ENCODE peak calls at places on chromosomes 16 and 17, in nine cellular contexts. One of them, this sample, is unnamed.

GRCh38 chr16:24188143-24188542 is 68.0 kb upstream of the CACNG3 start:
- DNase-seq in neural progenitor cell: no peak
- DNase-seq in SK-N-SH: peak; percentile 71
- DNase-seq in tibial artery: no peak
- DNase-seq in fibroblast of lung: no peak
- DNase-seq in mammary epithelial cell: no peak
- DNase-seq in right lobe of liver: no peak
- DNase-seq in naive thymus-derived CD4-positive, alpha-beta T cell: no peak
- DNase-seq in BE2C: no peak
- DNase-seq in this sample: no peak

GRCh38 chr17:70968302-70968701 is 799.0 kb downstream of the KCNJ2 start:
- DNase-seq in neural progenitor cell: no peak
- DNase-seq in SK-N-SH: no peak
- DNase-seq in tibial artery: no peak
- DNase-seq in fibroblast of lung: peak; percentile 72
- DNase-seq in mammary epithelial cell: no peak
- DNase-seq in right lobe of liver: no peak
- DNase-seq in naive thymus-derived CD4-positive, alpha-beta T cell: no peak
- DNase-seq in BE2C: no peak
- DNase-seq in this sample: no peak

GRCh38 chr16:11099672-11100195 is 155.4 kb downstream of the CLEC16A start:
- DNase-seq in neural progenitor cell: no peak
- DNase-seq in SK-N-SH: no peak
- DNase-seq in tibial artery: no peak
- DNase-seq in fibroblast of lung: no peak
- DNase-seq in mammary epithelial cell: no peak
- DNase-seq in right lobe of liver: no peak
- DNase-seq in naive thymus-derived CD4-positive, alpha-beta T cell: no peak
- DNase-seq in BE2C: no peak
- DNase-seq in this sample: no peak

GRCh38 chr16:19753815-19754643 is 36.0 kb downstream of the IQCK start:
- DNase-seq in neural progenitor cell: no peak
- DNase-seq in SK-N-SH: no peak
- DNase-seq in tibial artery: no peak
- DNase-seq in fibroblast of lung: peak; percentile 93
- DNase-seq in mammary epithelial cell: no peak
- DNase-seq in right lobe of liver: no peak
- DNase-seq in naive thymus-derived CD4-positive, alpha-beta T cell: no peak
- DNase-seq in BE2C: no peak
- DNase-seq in this sample: peak; percentile 86

GRCh38 chr17:58329035-58329807 is 626 bp upstream of the TSPOAP1 start:
- DNase-seq in neural progenitor cell: peak; percentile 46
- DNase-seq in SK-N-SH: peak; percentile 73
- DNase-seq in tibial artery: no peak
- DNase-seq in fibroblast of lung: no peak
- DNase-seq in mammary epithelial cell: no peak
- DNase-seq in right lobe of liver: peak; percentile 47
- DNase-seq in naive thymus-derived CD4-positive, alpha-beta T cell: peak; percentile 69
- DNase-seq in BE2C: no peak
- DNase-seq in this sample: no peak

GRCh38 chr16:71360378-71360777 is 1.9 kb downstream of the CALB2 start:
- DNase-seq in neural progenitor cell: no peak
- DNase-seq in SK-N-SH: no peak
- DNase-seq in tibial artery: no peak
- DNase-seq in fibroblast of lung: peak; percentile 97
- DNase-seq in mammary epithelial cell: peak; percentile 91
- DNase-seq in right lobe of liver: no peak
- DNase-seq in naive thymus-derived CD4-positive, alpha-beta T cell: no peak
- DNase-seq in BE2C: no peak
- DNase-seq in this sample: peak; percentile 95

GRCh38 chr17:2867441-2868424 is 71.5 kb downstream of the RAP1GAP2 start:
- DNase-seq in neural progenitor cell: peak; percentile 72
- DNase-seq in SK-N-SH: no peak
- DNase-seq in tibial artery: no peak
- DNase-seq in fibroblast of lung: peak; percentile 69
- DNase-seq in mammary epithelial cell: peak; percentile 29
- DNase-seq in right lobe of liver: no peak
- DNase-seq in naive thymus-derived CD4-positive, alpha-beta T cell: no peak
- DNase-seq in BE2C: no peak
- DNase-seq in this sample: peak; percentile 65

GRCh38 chr17:40548982-40549680 is 16.1 kb downstream of the CCR7 start:
- DNase-seq in neural progenitor cell: no peak
- DNase-seq in SK-N-SH: peak; percentile 47
- DNase-seq in tibial artery: peak; percentile 88
- DNase-seq in fibroblast of lung: peak; percentile 86
- DNase-seq in mammary epithelial cell: peak; percentile 44
- DNase-seq in right lobe of liver: peak; percentile 70
- DNase-seq in naive thymus-derived CD4-positive, alpha-beta T cell: no peak
- DNase-seq in BE2C: peak; percentile 13
- DNase-seq in this sample: no peak

GRCh38 chr17:70677783-70678647 is 508.7 kb downstream of the KCNJ2 start:
- DNase-seq in neural progenitor cell: peak; percentile 33
- DNase-seq in SK-N-SH: no peak
- DNase-seq in tibial artery: no peak
- DNase-seq in fibroblast of lung: no peak
- DNase-seq in mammary epithelial cell: no peak
- DNase-seq in right lobe of liver: peak; percentile 33
- DNase-seq in naive thymus-derived CD4-positive, alpha-beta T cell: no peak
- DNase-seq in BE2C: no peak
- DNase-seq in this sample: no peak

GRCh38 chr16:57708168-57708567 is 13.6 kb downstream of the DRC7 start:
- DNase-seq in neural progenitor cell: no peak
- DNase-seq in SK-N-SH: no peak
- DNase-seq in tibial artery: no peak
- DNase-seq in fibroblast of lung: no peak
- DNase-seq in mammary epithelial cell: no peak
- DNase-seq in right lobe of liver: no peak
- DNase-seq in naive thymus-derived CD4-positive, alpha-beta T cell: no peak
- DNase-seq in BE2C: no peak
- DNase-seq in this sample: no peak

GRCh38 chr16:48720266-48720665 is 110.3 kb upstream of the N4BP1 start:
- DNase-seq in neural progenitor cell: peak; percentile 87
- DNase-seq in SK-N-SH: no peak
- DNase-seq in tibial artery: no peak
- DNase-seq in fibroblast of lung: no peak
- DNase-seq in mammary epithelial cell: peak; percentile 19
- DNase-seq in right lobe of liver: no peak
- DNase-seq in naive thymus-derived CD4-positive, alpha-beta T cell: no peak
- DNase-seq in BE2C: no peak
- DNase-seq in this sample: no peak

GRCh38 chr17:52157603-52158449 is 688 bp downstream of the CA10 start:
- DNase-seq in neural progenitor cell: peak; percentile 55
- DNase-seq in SK-N-SH: peak; percentile 64
- DNase-seq in tibial artery: no peak
- DNase-seq in fibroblast of lung: no peak
- DNase-seq in mammary epithelial cell: no peak
- DNase-seq in right lobe of liver: peak; percentile 16
- DNase-seq in naive thymus-derived CD4-positive, alpha-beta T cell: no peak
- DNase-seq in BE2C: peak; percentile 43
- DNase-seq in this sample: no peak

GRCh38 chr17:80000955-80001354 is 34.7 kb downstream of the TBC1D16 start:
- DNase-seq in neural progenitor cell: no peak
- DNase-seq in SK-N-SH: no peak
- DNase-seq in tibial artery: no peak
- DNase-seq in fibroblast of lung: no peak
- DNase-seq in mammary epithelial cell: no peak
- DNase-seq in right lobe of liver: no peak
- DNase-seq in naive thymus-derived CD4-positive, alpha-beta T cell: no peak
- DNase-seq in BE2C: no peak
- DNase-seq in this sample: no peak

GRCh38 chr17:696412-696811 is 18.2 kb downstream of the VPS53 start:
- DNase-seq in neural progenitor cell: no peak
- DNase-seq in SK-N-SH: peak; percentile 27
- DNase-seq in tibial artery: no peak
- DNase-seq in fibroblast of lung: no peak
- DNase-seq in mammary epithelial cell: no peak
- DNase-seq in right lobe of liver: no peak
- DNase-seq in naive thymus-derived CD4-positive, alpha-beta T cell: no peak
- DNase-seq in BE2C: no peak
- DNase-seq in this sample: no peak

GRCh38 chr16:24309222-24309905 is 53.2 kb downstream of the CACNG3 start:
- DNase-seq in neural progenitor cell: peak; percentile 13
- DNase-seq in SK-N-SH: no peak
- DNase-seq in tibial artery: no peak
- DNase-seq in fibroblast of lung: peak; percentile 67
- DNase-seq in mammary epithelial cell: peak; percentile 44
- DNase-seq in right lobe of liver: peak; percentile 27
- DNase-seq in naive thymus-derived CD4-positive, alpha-beta T cell: no peak
- DNase-seq in BE2C: peak; percentile 10
- DNase-seq in this sample: peak; percentile 33

GRCh38 chr16:28491080-28491969 is 549 bp downstream of the CLN3 start:
- DNase-seq in neural progenitor cell: peak; percentile 64
- DNase-seq in SK-N-SH: peak; percentile 68
- DNase-seq in tibial artery: peak; percentile 75
- DNase-seq in fibroblast of lung: no peak
- DNase-seq in mammary epithelial cell: peak; percentile 61
- DNase-seq in right lobe of liver: peak; percentile 53
- DNase-seq in naive thymus-derived CD4-positive, alpha-beta T cell: no peak
- DNase-seq in BE2C: peak; percentile 33
- DNase-seq in this sample: peak; percentile 52
- H3K4me1 ChIP-seq in neural progenitor cell: no peaks in the 10 kb centered on the region
- H3K4me1 ChIP-seq in SK-N-SH: no peaks in the 10 kb centered on the region
- H3K4me1 ChIP-seq in tibial artery: no peaks in the 10 kb centered on the region
- H3K4me1 ChIP-seq in fibroblast of lung: no peaks in the 10 kb centered on the region
- H3K4me1 ChIP-seq in mammary epithelial cell: peaks cover 7% of the 10 kb centered on the region
- H3K4me1 ChIP-seq in right lobe of liver: peaks cover 10% of the 10 kb centered on the region
- H3K4me1 ChIP-seq in naive thymus-derived CD4-positive, alpha-beta T cell: peaks cover 31% of the 10 kb centered on the region
- H3K4me1 ChIP-seq in BE2C: no peaks in the 10 kb centered on the region
- H3K4me1 ChIP-seq in this sample: no peaks in the 10 kb centered on the region

GRCh38 chr16:87178177-87178863 is 138.9 kb downstream of the C16orf95 start:
- DNase-seq in neural progenitor cell: peak; percentile 54
- DNase-seq in SK-N-SH: peak; percentile 39
- DNase-seq in tibial artery: no peak
- DNase-seq in fibroblast of lung: no peak
- DNase-seq in mammary epithelial cell: no peak
- DNase-seq in right lobe of liver: no peak
- DNase-seq in naive thymus-derived CD4-positive, alpha-beta T cell: no peak
- DNase-seq in BE2C: no peak
- DNase-seq in this sample: peak; percentile 49
- H3K4me3 ChIP-seq in neural progenitor cell: no peak overlapping the region
- H3K4me3 ChIP-seq in SK-N-SH: no peak overlapping the region
- H3K4me3 ChIP-seq in tibial artery: peak overlapping the region; percentile 16
- H3K4me3 ChIP-seq in fibroblast of lung: no peak overlapping the region
- H3K4me3 ChIP-seq in mammary epithelial cell: no peak overlapping the region
- H3K4me3 ChIP-seq in right lobe of liver: no peak overlapping the region
- H3K4me3 ChIP-seq in naive thymus-derived CD4-positive, alpha-beta T cell: no peak overlapping the region
- H3K4me3 ChIP-seq in BE2C: no peak overlapping the region
- H3K4me3 ChIP-seq in this sample: no peak overlapping the region

DNA sequence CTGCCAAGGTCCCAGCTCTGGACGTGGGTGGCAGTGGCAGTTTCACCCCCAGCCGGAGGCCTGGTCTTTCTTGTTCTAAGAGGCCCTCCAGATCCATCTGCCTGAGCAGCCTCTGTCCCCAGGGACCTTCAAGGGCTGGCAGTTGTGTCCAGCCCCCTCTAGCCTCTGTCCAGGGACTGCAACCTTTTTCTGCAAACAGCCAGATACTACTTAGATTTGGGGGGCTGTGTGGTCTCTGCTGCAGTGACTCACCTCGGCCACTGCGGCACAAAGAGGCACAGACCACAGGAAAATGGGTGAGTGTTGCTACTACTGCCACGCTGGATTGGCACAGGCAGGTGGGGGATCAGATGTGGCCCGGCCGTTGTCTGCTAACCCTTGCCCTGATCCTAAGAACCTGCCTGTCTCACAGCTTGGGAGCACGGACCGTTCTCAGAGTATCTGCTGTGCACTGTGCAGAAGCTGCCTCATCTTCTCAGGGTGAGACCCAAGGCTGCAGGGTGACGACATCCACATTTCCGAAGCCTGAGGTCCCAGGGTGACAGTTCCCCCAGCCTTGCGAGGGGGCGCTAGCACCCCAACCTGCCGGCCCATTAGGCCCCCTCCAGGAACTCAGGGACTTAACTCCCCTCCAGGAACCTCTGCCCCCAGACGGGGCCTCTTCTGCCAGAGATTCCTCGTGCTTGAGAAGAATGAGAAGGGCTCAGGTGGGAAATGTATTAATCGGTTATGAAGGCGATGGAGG is 27.6 kb downstream of the MXRA7 start:
- DNase-seq in neural progenitor cell: peak; percentile 64
- DNase-seq in SK-N-SH: peak; percentile 58
- DNase-seq in tibial artery: no peak
- DNase-seq in fibroblast of lung: no peak
- DNase-seq in mammary epithelial cell: no peak
- DNase-seq in right lobe of liver: no peak
- DNase-seq in naive thymus-derived CD4-positive, alpha-beta T cell: no peak
- DNase-seq in BE2C: peak; percentile 81
- DNase-seq in this sample: no peak
- H3K4me1 ChIP-seq in neural progenitor cell: peaks cover 20% of the 10 kb centered on the region
- H3K4me1 ChIP-seq in SK-N-SH: no peaks in the 10 kb centered on the region
- H3K4me1 ChIP-seq in tibial artery: peaks cover 2% of the 10 kb centered on the region
- H3K4me1 ChIP-seq in fibroblast of lung: peaks cover 12% of the 10 kb centered on the region
- H3K4me1 ChIP-seq in mammary epithelial cell: no peaks in the 10 kb centered on the region
- H3K4me1 ChIP-seq in right lobe of liver: no peaks in the 10 kb centered on the region
- H3K4me1 ChIP-seq in naive thymus-derived CD4-positive, alpha-beta T cell: peaks cover 8% of the 10 kb centered on the region
- H3K4me1 ChIP-seq in BE2C: peaks cover 49% of the 10 kb centered on the region
- H3K4me1 ChIP-seq in this sample: peaks cover 22% of the 10 kb centered on the region

GRCh38 chr17:14332331-14332730 is 31.4 kb downstream of the HS3ST3B1 start:
- DNase-seq in neural progenitor cell: no peak
- DNase-seq in SK-N-SH: no peak
- DNase-seq in tibial artery: no peak
- DNase-seq in fibroblast of lung: no peak
- DNase-seq in mammary epithelial cell: no peak
- DNase-seq in right lobe of liver: no peak
- DNase-seq in naive thymus-derived CD4-positive, alpha-beta T cell: no peak
- DNase-seq in BE2C: no peak
- DNase-seq in this sample: no peak
- H3K4me3 ChIP-seq in neural progenitor cell: peak overlapping the region; percentile 26
- H3K4me3 ChIP-seq in SK-N-SH: no peak overlapping the region
- H3K4me3 ChIP-seq in tibial artery: no peak overlapping the region
- H3K4me3 ChIP-seq in fibroblast of lung: no peak overlapping the region
- H3K4me3 ChIP-seq in mammary epithelial cell: no peak overlapping the region
- H3K4me3 ChIP-seq in right lobe of liver: no peak overlapping the region
- H3K4me3 ChIP-seq in naive thymus-derived CD4-positive, alpha-beta T cell: no peak overlapping the region
- H3K4me3 ChIP-seq in BE2C: no peak overlapping the region
- H3K4me3 ChIP-seq in this sample: no peak overlapping the region

This sample was measured in cardiac muscle cell.